ENCODE peak calls at places on chromosomes 12 and 14, in eight cellular contexts. M is OCI-LY7; D is left ventricle myocardium inferior; K is upper lobe of right lung; E is AG04449; L is naive thymus-derived CD4-positive, alpha-beta T cell; P is PC-3; U is mucosa of descending colon. C is an unnamed sample.

GRCh38 chr14:72801841-72802587 is 91.9 kb downstream of the DPF3 start:
- DNase-seq in M (no peak), D (no peak), K (no peak), E (no peak), L (no peak), P (peak), U (no peak), C (no peak)

GRCh38 chr12:37547611-37548010 is 769.0 kb upstream of the ALG10B start:
- DNase-seq in M (no peak), D (no peak), K (peak), E (no peak), L (no peak), P (no peak), U (no peak), C (no peak)

GRCh38 chr12:14554281-14555008 is 13.2 kb downstream of the PLBD1 start:
- DNase-seq in M (no peak), D (peak), K (peak), E (no peak), L (no peak), P (peak), U (peak), C (peak)

GRCh38 chr14:53793790-53794560 is 162.7 kb downstream of the BMP4 start:
- DNase-seq in M (no peak), D (peak), K (no peak), E (no peak), L (no peak), P (peak), U (no peak), C (no peak)

GRCh38 chr12:112170376-112170775 is 45.0 kb downstream of the TRAFD1 start:
- DNase-seq in M (peak), D (no peak), K (no peak), E (no peak), L (no peak), P (peak), U (no peak), C (no peak)

GRCh38 chr14:35632276-35633071 is 98.5 kb downstream of the INSM2 start:
- DNase-seq in M (no peak), D (no peak), K (no peak), E (peak), L (no peak), P (no peak), U (no peak), C (peak)

GRCh38 chr14:88468396-88468795 is 82.9 kb downstream of the SPATA7 start:
- DNase-seq in M (no peak), D (no peak), K (no peak), E (peak), L (no peak), P (peak), U (no peak), C (peak)

GRCh38 chr12:47896633-47897032 is 8.2 kb downstream of the VDR start:
- DNase-seq in M (no peak), D (no peak), K (no peak), E (no peak), L (no peak), P (peak), U (peak), C (no peak)

GRCh38 chr14:59189281-59189821 is 884 bp downstream of the DAAM1 start:
- DNase-seq in M (peak), D (no peak), K (peak), E (no peak), L (peak), P (peak), U (peak), C (peak)

GRCh38 chr14:88245321-88245720 is 77.7 kb downstream of the KCNK10 start:
- DNase-seq in M (no peak), D (no peak), K (no peak), E (no peak), L (no peak), P (peak), U (no peak), C (no peak)

GRCh38 chr14:49310298-49310697 is 275.9 kb downstream of the RPS29 start:
- DNase-seq in M (no peak), D (no peak), K (no peak), E (no peak), L (no peak), P (no peak), U (no peak), C (no peak)

GRCh38 chr14:92917956-92918355 is 5.0 kb upstream of the CHGA start:
- DNase-seq in M (no peak), D (no peak), K (no peak), E (no peak), L (no peak), P (no peak), U (no peak), C (no peak)

GRCh38 chr14:92917041-92917940 is 5.7 kb upstream of the CHGA start:
- DNase-seq in M (no peak), D (no peak), K (no peak), E (no peak), L (no peak), P (no peak), U (no peak), C (no peak)

GRCh38 chr14:92922155-92922735 is 705 bp upstream of the CHGA start:
- DNase-seq in M (peak), D (no peak), K (no peak), E (no peak), L (no peak), P (no peak), U (no peak), C (no peak)

GRCh38 chr14:92922883-92923743 is at the start of gene CHGA:
- DNase-seq in M (peak), D (peak), K (peak), E (no peak), L (no peak), P (no peak), U (no peak), C (peak)

GRCh38 chr14:92920001-92920400 is 2.9 kb upstream of the CHGA start:
- DNase-seq in M (no peak), D (no peak), K (no peak), E (no peak), L (no peak), P (no peak), U (no peak), C (no peak)
- H3K4me3 ChIP-seq in M (no peak), D (no peak), K (no peak), E (no peak), L (no peak), P (no peak), U (no peak), C (no peak)

DNA sequence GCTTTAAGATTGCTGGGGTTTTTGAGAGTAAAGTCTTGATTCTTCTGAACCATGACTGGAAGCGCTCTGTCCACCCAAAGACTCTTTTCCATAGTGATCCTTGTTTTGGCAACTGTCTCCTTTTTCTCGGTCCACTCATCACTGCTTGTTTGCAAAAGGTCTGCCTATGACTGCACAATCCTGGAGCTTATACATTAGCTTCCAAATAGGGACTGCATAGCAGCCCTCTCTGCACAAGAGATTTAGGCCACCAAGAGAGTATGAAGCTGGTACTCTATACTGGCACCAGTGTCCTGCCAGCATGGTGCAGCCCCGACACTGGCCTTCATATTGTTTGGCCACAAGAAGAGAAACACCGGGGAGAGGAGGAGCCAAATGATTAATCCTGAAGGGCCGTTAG is 99.1 kb downstream of the AKAP6 start:
- DNase-seq in M (no peak), D (no peak), K (no peak), E (no peak), L (no peak), P (no peak), U (no peak), C (no peak)
- H3K4me3 ChIP-seq in M (no peak), D (peak), K (no peak), E (no peak), L (no peak), P (no peak), U (no peak), C (no peak)

GRCh38 chr12:120799417-120800045 is 73.9 kb downstream of the ACADS start:
- DNase-seq in M (peak), D (no peak), K (no peak), E (no peak), L (no peak), P (no peak), U (no peak), C (peak)
- H3K4me3 ChIP-seq in M (peak), D (no peak), K (no peak), E (no peak), L (no peak), P (no peak), U (no peak), C (no peak)

GRCh38 chr14:50668852-50669194 is 717 bp upstream of the SAV1 start:
- DNase-seq in M (no peak), D (no peak), K (no peak), E (no peak), L (no peak), P (no peak), U (no peak), C (no peak)

GRCh38 chr14:50670196-50670875 is 2.2 kb upstream of the SAV1 start:
- DNase-seq in M (no peak), D (no peak), K (no peak), E (no peak), L (no peak), P (no peak), U (no peak), C (peak)

GRCh38 chr14:50667491-50668007 is 557 bp downstream of the SAV1 start:
- DNase-seq in M (peak), D (no peak), K (no peak), E (no peak), L (peak), P (peak), U (peak), C (no peak)

GRCh38 chr14:50668008-50668851 is at the start of gene SAV1:
- DNase-seq in M (peak), D (peak), K (peak), E (peak), L (peak), P (peak), U (peak), C (peak)

DNA sequence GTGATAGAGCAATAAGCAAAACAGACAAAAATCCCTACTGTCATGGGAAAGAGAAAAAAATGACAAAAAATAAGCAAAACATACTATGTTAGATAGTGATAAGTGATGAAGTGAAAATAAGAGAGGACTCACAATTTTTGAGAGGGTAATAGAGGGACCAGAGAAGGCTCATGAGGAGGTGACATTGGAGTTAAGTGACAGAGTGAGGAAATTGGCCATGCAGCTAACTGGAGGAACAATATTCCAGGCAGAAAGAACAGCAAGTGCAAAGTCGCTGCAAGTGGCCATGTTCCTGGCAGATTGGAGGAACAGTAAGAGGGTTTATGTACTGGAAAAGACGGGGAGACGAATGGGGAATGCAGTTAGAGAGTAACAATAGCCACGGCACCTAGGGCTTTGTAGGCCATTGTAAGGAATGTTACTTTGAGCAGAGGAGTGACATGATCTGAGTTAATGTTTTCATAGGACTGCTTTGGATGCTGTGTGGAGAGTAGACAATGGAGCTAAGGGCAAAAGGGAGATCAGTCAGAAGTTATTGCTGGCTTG is 1.4 kb upstream of the SAV1 start:
- DNase-seq in M (no peak), D (no peak), K (no peak), E (no peak), L (no peak), P (no peak), U (no peak), C (no peak)
- H3K4me3 ChIP-seq in M (no peak), D (no peak), K (no peak), E (no peak), L (no peak), P (no peak), U (no peak), C (no peak)

GRCh38 chr12:115354007-115354452 is 670.1 kb upstream of the TBX3 start:
- DNase-seq in M (no peak), D (no peak), K (no peak), E (peak), L (no peak), P (peak), U (no peak), C (no peak)
- H3K4me3 ChIP-seq in M (no peak), D (peak), K (peak), E (peak), L (no peak), P (peak), U (no peak), C (no peak)

DNA sequence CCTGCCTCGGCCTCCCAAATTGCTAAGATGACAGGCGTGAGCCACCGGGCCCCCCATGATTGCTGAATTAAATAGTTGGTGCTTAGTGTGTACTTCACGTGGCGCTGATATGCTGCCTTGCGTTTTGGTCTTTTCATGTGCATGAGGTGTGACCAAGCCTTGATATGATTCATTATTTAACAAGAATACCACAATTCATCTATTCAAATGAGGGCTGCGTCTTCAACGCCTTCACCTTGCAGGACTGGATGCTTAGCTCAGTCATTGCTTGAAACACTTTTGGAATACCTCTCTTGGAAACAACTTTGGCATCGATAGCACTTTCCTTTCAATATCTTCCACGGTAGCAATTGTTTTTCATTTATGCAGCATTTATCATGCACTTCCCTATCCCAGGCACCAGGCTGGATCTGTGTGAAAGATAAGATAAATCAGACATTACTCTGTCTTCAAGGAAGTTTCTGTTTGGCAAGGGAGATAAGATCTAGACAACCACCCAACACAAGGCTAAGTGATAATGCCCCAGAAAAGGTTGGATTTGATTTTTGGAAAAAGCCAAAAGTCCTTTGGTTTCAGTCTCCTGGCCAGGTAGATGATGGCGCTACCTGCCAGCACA is 1.3 kb upstream of the TEAD4 start:
- DNase-seq in M (no peak), D (no peak), K (no peak), E (no peak), L (no peak), P (no peak), U (no peak), C (no peak)
- H3K4me3 ChIP-seq in M (no peak), D (peak), K (peak), E (peak), L (no peak), P (peak), U (no peak), C (peak)

GRCh38 chr14:70810621-70811020 is 1.3 kb upstream of the MAP3K9 start:
- DNase-seq in M (no peak), D (no peak), K (no peak), E (no peak), L (no peak), P (no peak), U (no peak), C (no peak)

GRCh38 chr14:70808023-70808401 is 1.3 kb downstream of the MAP3K9 start:
- DNase-seq in M (peak), D (no peak), K (peak), E (no peak), L (peak), P (peak), U (peak), C (no peak)

GRCh38 chr14:70808402-70809237 is 693 bp downstream of the MAP3K9 start:
- DNase-seq in M (peak), D (peak), K (peak), E (no peak), L (peak), P (no peak), U (peak), C (no peak)

GRCh38 chr14:70811065-70811464 is 1.8 kb upstream of the MAP3K9 start:
- DNase-seq in M (no peak), D (no peak), K (no peak), E (no peak), L (no peak), P (peak), U (no peak), C (no peak)

GRCh38 chr14:70809238-70810214 is at the start of gene MAP3K9:
- DNase-seq in M (peak), D (peak), K (peak), E (no peak), L (peak), P (peak), U (peak), C (peak)
- H3K4me3 ChIP-seq in M (peak), D (peak), K (peak), E (peak), L (peak), P (peak), U (peak), C (peak)

C was measured in cardiac muscle cell.